ENCODE peak calls at places on chromosome 15, in nine cellular contexts. V, T, I, O, C, R, N, W and J are unnamed samples.

GRCh38 chr15:29471306-29471705 is 201.7 kb upstream of the NSMCE3 start:
- DNase-seq in V (no peak), T (no peak), I (no peak), O (no peak), C (no peak), R (no peak), N (no peak), W (no peak), J (no peak)

GRCh38 chr15:51030649-51031316 is 63.9 kb downstream of the TNFAIP8L3 start:
- DNase-seq in V (peak; percentile 79), T (no peak), I (peak; percentile 77), O (no peak), C (peak; percentile 56), R (no peak), N (no peak), W (no peak), J (no peak)

GRCh38 chr15:62110000-62110851 is 43.4 kb downstream of the C2CD4A start:
- DNase-seq in V (peak; percentile 70), T (no peak), I (peak; percentile 27), O (peak; percentile 92), C (peak; percentile 32), R (no peak), N (no peak), W (no peak), J (no peak)

GRCh38 chr15:77810180-77810579 is 177.5 kb upstream of the LINGO1 start:
- DNase-seq in V (no peak), T (no peak), I (no peak), O (peak; percentile 86), C (no peak), R (no peak), N (no peak), W (no peak), J (no peak)

GRCh38 chr15:57149196-57149595 is 227.1 kb upstream of the CGNL1 start:
- DNase-seq in V (peak; percentile 67), T (no peak), I (no peak), O (no peak), C (no peak), R (no peak), N (no peak), W (no peak), J (no peak)

GRCh38 chr15:63203451-63204090 is 14.2 kb downstream of the RAB8B start:
- DNase-seq in V (peak; percentile 51), T (peak; percentile 49), I (no peak), O (no peak), C (no peak), R (no peak), N (no peak), W (no peak), J (no peak)

GRCh38 chr15:93180656-93181055 is 91.6 kb upstream of the RGMA start:
- DNase-seq in V (no peak), T (no peak), I (no peak), O (no peak), C (no peak), R (no peak), N (no peak), W (no peak), J (no peak)

GRCh38 chr15:99605990-99606389 is 40.2 kb downstream of the MEF2A start:
- DNase-seq in V (no peak), T (no peak), I (no peak), O (no peak), C (no peak), R (no peak), N (no peak), W (no peak), J (no peak)

GRCh38 chr15:81091889-81092558 is 42.0 kb upstream of the CFAP161 start:
- DNase-seq in V (peak; percentile 96), T (no peak), I (peak; percentile 78), O (no peak), C (peak; percentile 42), R (no peak), N (no peak), W (no peak), J (no peak)

GRCh38 chr15:89575656-89576416 is 567 bp downstream of the TICRR start:
- DNase-seq in V (peak; percentile 6), T (no peak), I (no peak), O (peak; percentile 31), C (no peak), R (no peak), N (no peak), W (no peak), J (no peak)

GRCh38 chr15:63075072-63075995 is 32.8 kb downstream of the TPM1 start:
- DNase-seq in V (peak; percentile 36), T (no peak), I (no peak), O (no peak), C (no peak), R (no peak), N (no peak), W (no peak), J (no peak)

GRCh38 chr15:65132841-65133549 is 613 bp downstream of the PDCD7 start:
- DNase-seq in V (peak; percentile 53), T (peak; percentile 1), I (peak; percentile 86), O (peak; percentile 58), C (no peak), R (peak; percentile 54), N (no peak), W (no peak), J (peak; percentile 73)

GRCh38 chr15:78396976-78397375 is 41.0 kb upstream of the IREB2 start:
- DNase-seq in V (no peak), T (no peak), I (peak; percentile 56), O (no peak), C (peak; percentile 77), R (no peak), N (no peak), W (no peak), J (no peak)

GRCh38 chr15:51866751-51867150 is 37.3 kb downstream of the TMOD3 start:
- DNase-seq in V (no peak), T (no peak), I (no peak), O (no peak), C (no peak), R (no peak), N (no peak), W (no peak), J (no peak)

GRCh38 chr15:69394556-69395282 is 19.4 kb upstream of the KIF23 start:
- DNase-seq in V (peak; percentile 64), T (peak; percentile 58), I (peak; percentile 89), O (peak; percentile 90), C (peak; percentile 80), R (peak; percentile 83), N (peak; percentile 66), W (peak; percentile 87), J (peak; percentile 95)

GRCh38 chr15:78204351-78205309 is 29.7 kb downstream of the ACSBG1 start:
- DNase-seq in V (peak; percentile 31), T (no peak), I (no peak), O (no peak), C (peak; percentile 10), R (no peak), N (no peak), W (no peak), J (no peak)

GRCh38 chr15:69298697-69299441 is at the start of gene PAQR5:
- DNase-seq in V (no peak), T (no peak), I (peak; percentile 87), O (peak; percentile 68), C (peak; percentile 46), R (peak; percentile 76), N (no peak), W (no peak), J (peak; percentile 90)

GRCh38 chr15:98139337-98139736 is 178.8 kb downstream of the ARRDC4 start:
- DNase-seq in V (no peak), T (no peak), I (no peak), O (no peak), C (no peak), R (no peak), N (no peak), W (no peak), J (no peak)

GRCh38 chr15:73922186-73923151 is 3.8 kb upstream of the LOXL1 start:
- DNase-seq in V (peak; percentile 55), T (no peak), I (peak; percentile 66), O (peak; percentile 83), C (no peak), R (peak; percentile 91), N (no peak), W (no peak), J (peak; percentile 59)

GRCh38 chr15:82963356-82964341 is 11.1 kb upstream of the HOMER2 start:
- DNase-seq in V (no peak), T (no peak), I (no peak), O (no peak), C (no peak), R (no peak), N (no peak), W (no peak), J (no peak)

GRCh38 chr15:63565784-63566183 is 31.4 kb upstream of the FBXL22 start:
- DNase-seq in V (no peak), T (no peak), I (no peak), O (no peak), C (no peak), R (no peak), N (no peak), W (no peak), J (no peak)

GRCh38 chr15:46091860-46092450 is 457.1 kb downstream of the SQOR start:
- DNase-seq in V (peak; percentile 19), T (no peak), I (peak; percentile 14), O (peak; percentile 70), C (no peak), R (peak; percentile 11), N (no peak), W (no peak), J (peak; percentile 24)

GRCh38 chr15:84731774-84732173 is 15.8 kb upstream of the SEC11A start:
- DNase-seq in V (peak; percentile 90), T (no peak), I (peak; percentile 54), O (no peak), C (no peak), R (no peak), N (no peak), W (no peak), J (no peak)

GRCh38 chr15:81280086-81280485 is 43.9 kb downstream of the STARD5 start:
- DNase-seq in V (no peak), T (no peak), I (no peak), O (no peak), C (no peak), R (no peak), N (no peak), W (no peak), J (no peak)

GRCh38 chr15:68430471-68431036 is 1.4 kb downstream of the ITGA11 start:
- DNase-seq in V (no peak), T (no peak), I (no peak), O (no peak), C (no peak), R (no peak), N (no peak), W (no peak), J (no peak)

GRCh38 chr15:33795076-33795475 is 173.2 kb upstream of the CHRM5 start:
- DNase-seq in V (peak; percentile 53), T (no peak), I (no peak), O (no peak), C (no peak), R (no peak), N (no peak), W (no peak), J (no peak)

GRCh38 chr15:100116416-100117190 is 225.2 kb downstream of the ADAMTS17 start:
- DNase-seq in V (no peak), T (no peak), I (no peak), O (peak; percentile 22), C (no peak), R (no peak), N (no peak), W (no peak), J (no peak)

GRCh38 chr15:63583027-63583426 is 14.2 kb upstream of the FBXL22 start:
- DNase-seq in V (peak; percentile 81), T (no peak), I (peak; percentile 77), O (no peak), C (no peak), R (no peak), N (no peak), W (no peak), J (no peak)

GRCh38 chr15:70932397-70932796 is 39.8 kb downstream of the LRRC49 start:
- DNase-seq in V (no peak), T (no peak), I (no peak), O (no peak), C (no peak), R (no peak), N (no peak), W (no peak), J (no peak)

GRCh38 chr15:73081321-73081958 is 29.2 kb downstream of the NEO1 start:
- DNase-seq in V (peak; percentile 61), T (peak; percentile 31), I (peak; percentile 20), O (peak; percentile 19), C (peak; percentile 28), R (peak; percentile 87), N (no peak), W (no peak), J (no peak)

GRCh38 chr15:75928680-75929608 is 25.3 kb downstream of the FBXO22 start:
- DNase-seq in V (peak; percentile 38), T (no peak), I (no peak), O (peak; percentile 64), C (no peak), R (peak; percentile 59), N (no peak), W (no peak), J (peak; percentile 36)